ENCODE peak calls at places on chromosomes 13 and 19, in nine cellular contexts. One of them, this sample, is unnamed.

GRCh38 chr19:12657966-12658365 is 8.6 kb downstream of the MAN2B1 start:
- DNase-seq in right lobe of liver: no peak
- DNase-seq in left lung: no peak
- DNase-seq in mesenchymal stem cell: no peak
- DNase-seq in HepG2: no peak
- DNase-seq in keratinocyte: no peak
- DNase-seq in uterus: no peak
- DNase-seq in ascending aorta: no peak
- DNase-seq in CD8-positive, alpha-beta T cell: no peak
- DNase-seq in this sample: no peak

GRCh38 chr13:52455677-52456041 is 381 bp downstream of the CKAP2 start:
- DNase-seq in right lobe of liver: peak; percentile 80
- DNase-seq in left lung: peak; percentile 77
- DNase-seq in mesenchymal stem cell: peak; percentile 83
- DNase-seq in HepG2: peak; percentile 73
- DNase-seq in keratinocyte: no peak
- DNase-seq in uterus: peak; percentile 50
- DNase-seq in ascending aorta: peak; percentile 79
- DNase-seq in CD8-positive, alpha-beta T cell: peak; percentile 70
- DNase-seq in this sample: no peak

GRCh38 chr19:10430505-10431253 is 10.3 kb downstream of the PDE4A start:
- DNase-seq in right lobe of liver: peak; percentile 66
- DNase-seq in left lung: peak; percentile 71
- DNase-seq in mesenchymal stem cell: peak; percentile 53
- DNase-seq in HepG2: no peak
- DNase-seq in keratinocyte: no peak
- DNase-seq in uterus: peak; percentile 38
- DNase-seq in ascending aorta: peak; percentile 71
- DNase-seq in CD8-positive, alpha-beta T cell: no peak
- DNase-seq in this sample: no peak

GRCh38 chr13:36382030-36382429 is 35.8 kb upstream of the SPART start:
- DNase-seq in right lobe of liver: no peak
- DNase-seq in left lung: no peak
- DNase-seq in mesenchymal stem cell: no peak
- DNase-seq in HepG2: no peak
- DNase-seq in keratinocyte: no peak
- DNase-seq in uterus: no peak
- DNase-seq in ascending aorta: no peak
- DNase-seq in CD8-positive, alpha-beta T cell: no peak
- DNase-seq in this sample: no peak

GRCh38 chr19:10510301-10510802 is 6.9 kb downstream of the S1PR5 start:
- DNase-seq in right lobe of liver: no peak
- DNase-seq in left lung: no peak
- DNase-seq in mesenchymal stem cell: no peak
- DNase-seq in HepG2: peak; percentile 25
- DNase-seq in keratinocyte: no peak
- DNase-seq in uterus: no peak
- DNase-seq in ascending aorta: no peak
- DNase-seq in CD8-positive, alpha-beta T cell: peak; percentile 70
- DNase-seq in this sample: no peak

GRCh38 chr19:39166571-39167391 is 30.0 kb upstream of the NCCRP1 start:
- DNase-seq in right lobe of liver: peak; percentile 63
- DNase-seq in left lung: peak; percentile 88
- DNase-seq in mesenchymal stem cell: no peak
- DNase-seq in HepG2: peak; percentile 49
- DNase-seq in keratinocyte: no peak
- DNase-seq in uterus: peak; percentile 78
- DNase-seq in ascending aorta: no peak
- DNase-seq in CD8-positive, alpha-beta T cell: no peak
- DNase-seq in this sample: no peak

GRCh38 chr19:10829967-10830366 is 6.0 kb downstream of the TMED1 start:
- DNase-seq in right lobe of liver: peak; percentile 21
- DNase-seq in left lung: no peak
- DNase-seq in mesenchymal stem cell: no peak
- DNase-seq in HepG2: no peak
- DNase-seq in keratinocyte: no peak
- DNase-seq in uterus: no peak
- DNase-seq in ascending aorta: no peak
- DNase-seq in CD8-positive, alpha-beta T cell: no peak
- DNase-seq in this sample: no peak

GRCh38 chr13:33025220-33025744 is 9.1 kb downstream of the KL start:
- DNase-seq in right lobe of liver: no peak
- DNase-seq in left lung: no peak
- DNase-seq in mesenchymal stem cell: no peak
- DNase-seq in HepG2: no peak
- DNase-seq in keratinocyte: no peak
- DNase-seq in uterus: no peak
- DNase-seq in ascending aorta: no peak
- DNase-seq in CD8-positive, alpha-beta T cell: no peak
- DNase-seq in this sample: no peak

GRCh38 chr19:49080392-49080791 is 4.9 kb upstream of the SNRNP70 start:
- DNase-seq in right lobe of liver: no peak
- DNase-seq in left lung: no peak
- DNase-seq in mesenchymal stem cell: no peak
- DNase-seq in HepG2: no peak
- DNase-seq in keratinocyte: no peak
- DNase-seq in uterus: no peak
- DNase-seq in ascending aorta: no peak
- DNase-seq in CD8-positive, alpha-beta T cell: no peak
- DNase-seq in this sample: no peak

GRCh38 chr19:13022859-13023636 is 27.8 kb downstream of the NFIX start:
- DNase-seq in right lobe of liver: peak; percentile 74
- DNase-seq in left lung: peak; percentile 83
- DNase-seq in mesenchymal stem cell: peak; percentile 45
- DNase-seq in HepG2: peak; percentile 79
- DNase-seq in keratinocyte: peak; percentile 77
- DNase-seq in uterus: peak; percentile 95
- DNase-seq in ascending aorta: peak; percentile 93
- DNase-seq in CD8-positive, alpha-beta T cell: no peak
- DNase-seq in this sample: peak; percentile 32

GRCh38 chr13:29847501-29847983 is 2.9 kb downstream of the UBL3 start:
- DNase-seq in right lobe of liver: no peak
- DNase-seq in left lung: no peak
- DNase-seq in mesenchymal stem cell: peak; percentile 65
- DNase-seq in HepG2: peak; percentile 37
- DNase-seq in keratinocyte: no peak
- DNase-seq in uterus: peak; percentile 42
- DNase-seq in ascending aorta: no peak
- DNase-seq in CD8-positive, alpha-beta T cell: no peak
- DNase-seq in this sample: no peak

GRCh38 chr19:31911577-31911976 is 433.8 kb upstream of the ZNF507 start:
- DNase-seq in right lobe of liver: no peak
- DNase-seq in left lung: no peak
- DNase-seq in mesenchymal stem cell: no peak
- DNase-seq in HepG2: no peak
- DNase-seq in keratinocyte: no peak
- DNase-seq in uterus: no peak
- DNase-seq in ascending aorta: no peak
- DNase-seq in CD8-positive, alpha-beta T cell: no peak
- DNase-seq in this sample: no peak

GRCh38 chr13:100210966-100211710 is 122.2 kb downstream of the PCCA start:
- DNase-seq in right lobe of liver: no peak
- DNase-seq in left lung: no peak
- DNase-seq in mesenchymal stem cell: no peak
- DNase-seq in HepG2: no peak
- DNase-seq in keratinocyte: no peak
- DNase-seq in uterus: no peak
- DNase-seq in ascending aorta: no peak
- DNase-seq in CD8-positive, alpha-beta T cell: no peak
- DNase-seq in this sample: no peak
- H3K4me3 ChIP-seq in right lobe of liver: no peak overlapping the region
- H3K4me3 ChIP-seq in left lung: no peak overlapping the region
- H3K4me3 ChIP-seq in mesenchymal stem cell: no peak overlapping the region
- H3K4me3 ChIP-seq in HepG2: no peak overlapping the region
- H3K4me3 ChIP-seq in keratinocyte: no peak overlapping the region
- H3K4me3 ChIP-seq in uterus: no peak overlapping the region
- H3K4me3 ChIP-seq in ascending aorta: no peak overlapping the region
- H3K4me3 ChIP-seq in CD8-positive, alpha-beta T cell: no peak overlapping the region
- H3K4me3 ChIP-seq in this sample: no peak overlapping the region

GRCh38 chr13:89281331-89281730 is 1610.2 kb downstream of the SLITRK5 start:
- DNase-seq in right lobe of liver: no peak
- DNase-seq in left lung: no peak
- DNase-seq in mesenchymal stem cell: no peak
- DNase-seq in HepG2: no peak
- DNase-seq in keratinocyte: no peak
- DNase-seq in uterus: no peak
- DNase-seq in ascending aorta: no peak
- DNase-seq in CD8-positive, alpha-beta T cell: no peak
- DNase-seq in this sample: no peak
- H3K27ac ChIP-seq in right lobe of liver: no peak overlapping the region
- H3K27ac ChIP-seq in left lung: no peak overlapping the region
- H3K27ac ChIP-seq in mesenchymal stem cell: no peak overlapping the region
- H3K27ac ChIP-seq in HepG2: no peak overlapping the region
- H3K27ac ChIP-seq in keratinocyte: no peak overlapping the region
- H3K27ac ChIP-seq in uterus: no peak overlapping the region
- H3K27ac ChIP-seq in ascending aorta: no peak overlapping the region
- H3K27ac ChIP-seq in CD8-positive, alpha-beta T cell: no peak overlapping the region
- H3K27ac ChIP-seq in this sample: no peak overlapping the region

GRCh38 chr19:1649706-1650626 is 2.4 kb downstream of the TCF3 start:
- DNase-seq in right lobe of liver: peak; percentile 19
- DNase-seq in left lung: no peak
- DNase-seq in mesenchymal stem cell: no peak
- DNase-seq in HepG2: no peak
- DNase-seq in keratinocyte: no peak
- DNase-seq in uterus: no peak
- DNase-seq in ascending aorta: no peak
- DNase-seq in CD8-positive, alpha-beta T cell: no peak
- DNase-seq in this sample: no peak

GRCh38 chr19:1648156-1648925 is 4.1 kb downstream of the TCF3 start:
- DNase-seq in right lobe of liver: no peak
- DNase-seq in left lung: no peak
- DNase-seq in mesenchymal stem cell: no peak
- DNase-seq in HepG2: no peak
- DNase-seq in keratinocyte: no peak
- DNase-seq in uterus: no peak
- DNase-seq in ascending aorta: no peak
- DNase-seq in CD8-positive, alpha-beta T cell: no peak
- DNase-seq in this sample: no peak

GRCh38 chr19:1650627-1651009 is 1.8 kb downstream of the TCF3 start:
- DNase-seq in right lobe of liver: peak; percentile 21
- DNase-seq in left lung: no peak
- DNase-seq in mesenchymal stem cell: peak; percentile 49
- DNase-seq in HepG2: no peak
- DNase-seq in keratinocyte: no peak
- DNase-seq in uterus: no peak
- DNase-seq in ascending aorta: no peak
- DNase-seq in CD8-positive, alpha-beta T cell: peak; percentile 50
- DNase-seq in this sample: no peak

GRCh38 chr19:1647664-1648155 is 4.7 kb downstream of the TCF3 start:
- DNase-seq in right lobe of liver: no peak
- DNase-seq in left lung: no peak
- DNase-seq in mesenchymal stem cell: no peak
- DNase-seq in HepG2: no peak
- DNase-seq in keratinocyte: no peak
- DNase-seq in uterus: no peak
- DNase-seq in ascending aorta: no peak
- DNase-seq in CD8-positive, alpha-beta T cell: no peak
- DNase-seq in this sample: no peak

GRCh38 chr19:1648926-1649541 is 3.4 kb downstream of the TCF3 start:
- DNase-seq in right lobe of liver: no peak
- DNase-seq in left lung: no peak
- DNase-seq in mesenchymal stem cell: no peak
- DNase-seq in HepG2: no peak
- DNase-seq in keratinocyte: no peak
- DNase-seq in uterus: no peak
- DNase-seq in ascending aorta: no peak
- DNase-seq in CD8-positive, alpha-beta T cell: no peak
- DNase-seq in this sample: no peak
- H3K4me3 ChIP-seq in right lobe of liver: no peak overlapping the region
- H3K4me3 ChIP-seq in left lung: no peak overlapping the region
- H3K4me3 ChIP-seq in mesenchymal stem cell: no peak overlapping the region
- H3K4me3 ChIP-seq in HepG2: no peak overlapping the region
- H3K4me3 ChIP-seq in keratinocyte: no peak overlapping the region
- H3K4me3 ChIP-seq in uterus: no peak overlapping the region
- H3K4me3 ChIP-seq in ascending aorta: no peak overlapping the region
- H3K4me3 ChIP-seq in CD8-positive, alpha-beta T cell: no peak overlapping the region
- H3K4me3 ChIP-seq in this sample: no peak overlapping the region

GRCh38 chr19:44808463-44809371 is at the start of gene BCAM:
- DNase-seq in right lobe of liver: peak; percentile 90
- DNase-seq in left lung: peak; percentile 76
- DNase-seq in mesenchymal stem cell: peak; percentile 73
- DNase-seq in HepG2: peak; percentile 65
- DNase-seq in keratinocyte: no peak
- DNase-seq in uterus: peak; percentile 82
- DNase-seq in ascending aorta: peak; percentile 87
- DNase-seq in CD8-positive, alpha-beta T cell: no peak
- DNase-seq in this sample: no peak
- H3K27ac ChIP-seq in right lobe of liver: peak within 1 kb of the TSS; percentile 75
- H3K27ac ChIP-seq in left lung: peak within 1 kb of the TSS; percentile 87
- H3K27ac ChIP-seq in mesenchymal stem cell: peak within 1 kb of the TSS; percentile 77
- H3K27ac ChIP-seq in HepG2: peak within 1 kb of the TSS; percentile 87
- H3K27ac ChIP-seq in keratinocyte: peak within 1 kb of the TSS; percentile 31
- H3K27ac ChIP-seq in uterus: peak within 1 kb of the TSS; percentile 77
- H3K27ac ChIP-seq in ascending aorta: peak within 1 kb of the TSS; percentile 77
- H3K27ac ChIP-seq in CD8-positive, alpha-beta T cell: no peak within 1 kb of the TSS
- H3K27ac ChIP-seq in this sample: no peak within 1 kb of the TSS

DNA sequence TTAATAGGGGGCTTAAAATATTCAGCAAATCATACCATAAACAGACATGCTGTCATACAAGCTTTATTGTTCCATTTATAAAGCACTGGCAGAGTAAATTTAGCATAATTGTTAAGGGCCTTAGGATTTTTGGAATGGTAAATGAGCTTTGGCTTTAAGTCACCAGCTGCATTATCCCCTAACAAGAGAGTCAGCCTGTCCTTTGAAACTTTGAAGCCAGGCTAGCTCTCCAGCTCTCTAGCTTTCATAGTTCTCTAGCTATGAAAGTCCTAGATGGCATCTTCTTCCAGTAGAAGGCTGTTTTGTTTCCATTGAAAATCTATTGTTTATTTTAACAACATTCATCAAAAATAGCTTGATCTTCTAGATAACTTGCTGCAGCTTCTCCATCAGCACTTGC is 420.8 kb upstream of the GPC6 start:
- DNase-seq in right lobe of liver: no peak
- DNase-seq in left lung: no peak
- DNase-seq in mesenchymal stem cell: no peak
- DNase-seq in HepG2: no peak
- DNase-seq in keratinocyte: no peak
- DNase-seq in uterus: no peak
- DNase-seq in ascending aorta: no peak
- DNase-seq in CD8-positive, alpha-beta T cell: no peak
- DNase-seq in this sample: no peak
- H3K4me3 ChIP-seq in right lobe of liver: peak overlapping the region; percentile 1
- H3K4me3 ChIP-seq in left lung: peak overlapping the region; percentile 4
- H3K4me3 ChIP-seq in mesenchymal stem cell: no peak overlapping the region
- H3K4me3 ChIP-seq in HepG2: peak overlapping the region; percentile 7
- H3K4me3 ChIP-seq in keratinocyte: no peak overlapping the region
- H3K4me3 ChIP-seq in uterus: peak overlapping the region; percentile 24
- H3K4me3 ChIP-seq in ascending aorta: peak overlapping the region; percentile 48
- H3K4me3 ChIP-seq in CD8-positive, alpha-beta T cell: peak overlapping the region; percentile 31
- H3K4me3 ChIP-seq in this sample: peak overlapping the region; percentile 35

This sample was measured in SK-N-MC.